ENCODE peak calls at places on chromosomes 1 and 21, in eight cellular contexts. One of them, this sample, is unnamed.

GRCh38 chr1:89995595-89996397 is 886 bp downstream of the ZNF326 start:
- DNase-seq in substantia nigra: no peak
- DNase-seq in activated CD8-positive, alpha-beta memory T cell treated with anti-CD3 and anti-CD28 coated beads, Interleukin-2, amount 50 U/mL, for 48 hours: no peak
- DNase-seq in NCI-H82: peak; percentile 88
- DNase-seq in NCI-H1930: no peak
- DNase-seq in NCI-H510A treated with DMSO at 0.1 percent for 48 hours: peak; percentile 88
- DNase-seq in stimulated activated CD4-positive, alpha-beta T cell treated with anti-CD3 and anti-CD28 coated beads, Interleukin-12 subunit alpha, Interleukin-12 subunit beta, amount 100 ng/mL, for 48 hours: no peak
- DNase-seq in left cardiac atrium: no peak
- DNase-seq in this sample: no peak

GRCh38 chr1:219174672-219175564 is 1.2 kb downstream of the LYPLAL1 start:
- DNase-seq in activated CD8-positive, alpha-beta memory T cell treated with anti-CD3 and anti-CD28 coated beads, Interleukin-2, amount 50 U/mL, for 48 hours: peak; percentile 51
- DNase-seq in NCI-H510A treated with DMSO at 0.1 percent for 48 hours: peak; percentile 6
- DNase-seq in NCI-H82: peak; percentile 92
- DNase-seq in NCI-H1930: no peak
- DNase-seq in stimulated activated CD4-positive, alpha-beta T cell treated with anti-CD3 and anti-CD28 coated beads, Interleukin-12 subunit alpha, Interleukin-12 subunit beta, amount 100 ng/mL, for 48 hours: no peak
- DNase-seq in left cardiac atrium: no peak
- DNase-seq in substantia nigra: no peak
- DNase-seq in this sample: no peak

GRCh38 chr1:53140451-53140850 is 2.0 kb downstream of the SLC1A7 start:
- DNase-seq in NCI-H82: peak; percentile 60
- DNase-seq in substantia nigra: no peak
- DNase-seq in NCI-H510A treated with DMSO at 0.1 percent for 48 hours: no peak
- DNase-seq in NCI-H1930: no peak
- DNase-seq in activated CD8-positive, alpha-beta memory T cell treated with anti-CD3 and anti-CD28 coated beads, Interleukin-2, amount 50 U/mL, for 48 hours: no peak
- DNase-seq in stimulated activated CD4-positive, alpha-beta T cell treated with anti-CD3 and anti-CD28 coated beads, Interleukin-12 subunit alpha, Interleukin-12 subunit beta, amount 100 ng/mL, for 48 hours: no peak
- DNase-seq in left cardiac atrium: no peak
- DNase-seq in this sample: no peak

GRCh38 chr1:66291047-66291864 is 242.7 kb upstream of the SGIP1 start:
- DNase-seq in activated CD8-positive, alpha-beta memory T cell treated with anti-CD3 and anti-CD28 coated beads, Interleukin-2, amount 50 U/mL, for 48 hours: no peak
- DNase-seq in left cardiac atrium: no peak
- DNase-seq in NCI-H82: no peak
- DNase-seq in substantia nigra: no peak
- DNase-seq in NCI-H1930: no peak
- DNase-seq in stimulated activated CD4-positive, alpha-beta T cell treated with anti-CD3 and anti-CD28 coated beads, Interleukin-12 subunit alpha, Interleukin-12 subunit beta, amount 100 ng/mL, for 48 hours: no peak
- DNase-seq in NCI-H510A treated with DMSO at 0.1 percent for 48 hours: no peak
- DNase-seq in this sample: no peak

GRCh38 chr1:183989078-183989577 is 48.4 kb downstream of the COLGALT2 start:
- DNase-seq in substantia nigra: no peak
- DNase-seq in NCI-H82: no peak
- DNase-seq in left cardiac atrium: peak; percentile 64
- DNase-seq in NCI-H1930: no peak
- DNase-seq in stimulated activated CD4-positive, alpha-beta T cell treated with anti-CD3 and anti-CD28 coated beads, Interleukin-12 subunit alpha, Interleukin-12 subunit beta, amount 100 ng/mL, for 48 hours: peak; percentile 36
- DNase-seq in NCI-H510A treated with DMSO at 0.1 percent for 48 hours: no peak
- DNase-seq in activated CD8-positive, alpha-beta memory T cell treated with anti-CD3 and anti-CD28 coated beads, Interleukin-2, amount 50 U/mL, for 48 hours: peak; percentile 52
- DNase-seq in this sample: no peak

GRCh38 chr1:211420389-211420788 is 71.6 kb downstream of the RD3 start:
- DNase-seq in NCI-H82: no peak
- DNase-seq in NCI-H510A treated with DMSO at 0.1 percent for 48 hours: no peak
- DNase-seq in stimulated activated CD4-positive, alpha-beta T cell treated with anti-CD3 and anti-CD28 coated beads, Interleukin-12 subunit alpha, Interleukin-12 subunit beta, amount 100 ng/mL, for 48 hours: no peak
- DNase-seq in NCI-H1930: no peak
- DNase-seq in substantia nigra: no peak
- DNase-seq in activated CD8-positive, alpha-beta memory T cell treated with anti-CD3 and anti-CD28 coated beads, Interleukin-2, amount 50 U/mL, for 48 hours: no peak
- DNase-seq in left cardiac atrium: no peak
- DNase-seq in this sample: no peak

GRCh38 chr1:191993549-191993948 is 164.7 kb upstream of the RGS18 start:
- DNase-seq in substantia nigra: no peak
- DNase-seq in activated CD8-positive, alpha-beta memory T cell treated with anti-CD3 and anti-CD28 coated beads, Interleukin-2, amount 50 U/mL, for 48 hours: no peak
- DNase-seq in left cardiac atrium: no peak
- DNase-seq in NCI-H82: peak; percentile 50
- DNase-seq in NCI-H510A treated with DMSO at 0.1 percent for 48 hours: no peak
- DNase-seq in NCI-H1930: no peak
- DNase-seq in stimulated activated CD4-positive, alpha-beta T cell treated with anti-CD3 and anti-CD28 coated beads, Interleukin-12 subunit alpha, Interleukin-12 subunit beta, amount 100 ng/mL, for 48 hours: no peak
- DNase-seq in this sample: no peak

GRCh38 chr1:172547071-172547470 is 14.1 kb downstream of the SUCO start:
- DNase-seq in left cardiac atrium: no peak
- DNase-seq in substantia nigra: no peak
- DNase-seq in activated CD8-positive, alpha-beta memory T cell treated with anti-CD3 and anti-CD28 coated beads, Interleukin-2, amount 50 U/mL, for 48 hours: no peak
- DNase-seq in NCI-H82: no peak
- DNase-seq in NCI-H510A treated with DMSO at 0.1 percent for 48 hours: no peak
- DNase-seq in NCI-H1930: no peak
- DNase-seq in stimulated activated CD4-positive, alpha-beta T cell treated with anti-CD3 and anti-CD28 coated beads, Interleukin-12 subunit alpha, Interleukin-12 subunit beta, amount 100 ng/mL, for 48 hours: no peak
- DNase-seq in this sample: no peak

GRCh38 chr1:58812926-58813325 is 29.1 kb upstream of the JUN start:
- DNase-seq in substantia nigra: no peak
- DNase-seq in left cardiac atrium: no peak
- DNase-seq in stimulated activated CD4-positive, alpha-beta T cell treated with anti-CD3 and anti-CD28 coated beads, Interleukin-12 subunit alpha, Interleukin-12 subunit beta, amount 100 ng/mL, for 48 hours: no peak
- DNase-seq in NCI-H82: no peak
- DNase-seq in NCI-H510A treated with DMSO at 0.1 percent for 48 hours: no peak
- DNase-seq in activated CD8-positive, alpha-beta memory T cell treated with anti-CD3 and anti-CD28 coated beads, Interleukin-2, amount 50 U/mL, for 48 hours: no peak
- DNase-seq in NCI-H1930: no peak
- DNase-seq in this sample: no peak

GRCh38 chr1:222734740-222735139 is 2.3 kb upstream of the FAM177B start:
- DNase-seq in left cardiac atrium: no peak
- DNase-seq in substantia nigra: no peak
- DNase-seq in NCI-H82: no peak
- DNase-seq in NCI-H1930: no peak
- DNase-seq in activated CD8-positive, alpha-beta memory T cell treated with anti-CD3 and anti-CD28 coated beads, Interleukin-2, amount 50 U/mL, for 48 hours: no peak
- DNase-seq in stimulated activated CD4-positive, alpha-beta T cell treated with anti-CD3 and anti-CD28 coated beads, Interleukin-12 subunit alpha, Interleukin-12 subunit beta, amount 100 ng/mL, for 48 hours: no peak
- DNase-seq in NCI-H510A treated with DMSO at 0.1 percent for 48 hours: no peak
- DNase-seq in this sample: no peak

GRCh38 chr21:32524010-32524719 is 61.2 kb downstream of the TCP10L start:
- DNase-seq in stimulated activated CD4-positive, alpha-beta T cell treated with anti-CD3 and anti-CD28 coated beads, Interleukin-12 subunit alpha, Interleukin-12 subunit beta, amount 100 ng/mL, for 48 hours: no peak
- DNase-seq in NCI-H510A treated with DMSO at 0.1 percent for 48 hours: no peak
- DNase-seq in NCI-H1930: no peak
- DNase-seq in substantia nigra: no peak
- DNase-seq in NCI-H82: no peak
- DNase-seq in activated CD8-positive, alpha-beta memory T cell treated with anti-CD3 and anti-CD28 coated beads, Interleukin-2, amount 50 U/mL, for 48 hours: no peak
- DNase-seq in left cardiac atrium: peak; percentile 76
- DNase-seq in this sample: no peak

GRCh38 chr1:16445052-16445451 is 4.5 kb downstream of the NECAP2 start:
- DNase-seq in NCI-H82: no peak
- DNase-seq in stimulated activated CD4-positive, alpha-beta T cell treated with anti-CD3 and anti-CD28 coated beads, Interleukin-12 subunit alpha, Interleukin-12 subunit beta, amount 100 ng/mL, for 48 hours: no peak
- DNase-seq in activated CD8-positive, alpha-beta memory T cell treated with anti-CD3 and anti-CD28 coated beads, Interleukin-2, amount 50 U/mL, for 48 hours: no peak
- DNase-seq in NCI-H1930: no peak
- DNase-seq in left cardiac atrium: no peak
- DNase-seq in substantia nigra: no peak
- DNase-seq in NCI-H510A treated with DMSO at 0.1 percent for 48 hours: no peak
- DNase-seq in this sample: no peak

GRCh38 chr1:103275725-103276124 is 167.4 kb upstream of the COL11A1 start:
- DNase-seq in NCI-H1930: no peak
- DNase-seq in NCI-H82: no peak
- DNase-seq in activated CD8-positive, alpha-beta memory T cell treated with anti-CD3 and anti-CD28 coated beads, Interleukin-2, amount 50 U/mL, for 48 hours: no peak
- DNase-seq in left cardiac atrium: no peak
- DNase-seq in NCI-H510A treated with DMSO at 0.1 percent for 48 hours: no peak
- DNase-seq in stimulated activated CD4-positive, alpha-beta T cell treated with anti-CD3 and anti-CD28 coated beads, Interleukin-12 subunit alpha, Interleukin-12 subunit beta, amount 100 ng/mL, for 48 hours: no peak
- DNase-seq in substantia nigra: no peak
- DNase-seq in this sample: no peak

GRCh38 chr1:226664413-226665101 is 74.5 kb downstream of the ITPKB start:
- DNase-seq in left cardiac atrium: peak; percentile 75
- DNase-seq in substantia nigra: no peak
- DNase-seq in NCI-H82: no peak
- DNase-seq in stimulated activated CD4-positive, alpha-beta T cell treated with anti-CD3 and anti-CD28 coated beads, Interleukin-12 subunit alpha, Interleukin-12 subunit beta, amount 100 ng/mL, for 48 hours: no peak
- DNase-seq in activated CD8-positive, alpha-beta memory T cell treated with anti-CD3 and anti-CD28 coated beads, Interleukin-2, amount 50 U/mL, for 48 hours: no peak
- DNase-seq in NCI-H510A treated with DMSO at 0.1 percent for 48 hours: no peak
- DNase-seq in NCI-H1930: no peak
- DNase-seq in this sample: no peak

GRCh38 chr1:182671779-182672486 is 12.5 kb downstream of the RGS8 start:
- DNase-seq in NCI-H1930: no peak
- DNase-seq in NCI-H510A treated with DMSO at 0.1 percent for 48 hours: peak; percentile 79
- DNase-seq in stimulated activated CD4-positive, alpha-beta T cell treated with anti-CD3 and anti-CD28 coated beads, Interleukin-12 subunit alpha, Interleukin-12 subunit beta, amount 100 ng/mL, for 48 hours: no peak
- DNase-seq in activated CD8-positive, alpha-beta memory T cell treated with anti-CD3 and anti-CD28 coated beads, Interleukin-2, amount 50 U/mL, for 48 hours: no peak
- DNase-seq in substantia nigra: no peak
- DNase-seq in left cardiac atrium: no peak
- DNase-seq in NCI-H82: peak; percentile 85
- DNase-seq in this sample: no peak

GRCh38 chr1:54742262-54742661 is 22.1 kb downstream of the PARS2 start:
- DNase-seq in stimulated activated CD4-positive, alpha-beta T cell treated with anti-CD3 and anti-CD28 coated beads, Interleukin-12 subunit alpha, Interleukin-12 subunit beta, amount 100 ng/mL, for 48 hours: no peak
- DNase-seq in substantia nigra: no peak
- DNase-seq in NCI-H1930: no peak
- DNase-seq in NCI-H82: no peak
- DNase-seq in NCI-H510A treated with DMSO at 0.1 percent for 48 hours: no peak
- DNase-seq in left cardiac atrium: no peak
- DNase-seq in activated CD8-positive, alpha-beta memory T cell treated with anti-CD3 and anti-CD28 coated beads, Interleukin-2, amount 50 U/mL, for 48 hours: no peak
- DNase-seq in this sample: no peak

GRCh38 chr1:29649375-29650040 is 413.2 kb downstream of the PTPRU start:
- DNase-seq in substantia nigra: no peak
- DNase-seq in NCI-H1930: no peak
- DNase-seq in NCI-H510A treated with DMSO at 0.1 percent for 48 hours: no peak
- DNase-seq in left cardiac atrium: no peak
- DNase-seq in NCI-H82: no peak
- DNase-seq in stimulated activated CD4-positive, alpha-beta T cell treated with anti-CD3 and anti-CD28 coated beads, Interleukin-12 subunit alpha, Interleukin-12 subunit beta, amount 100 ng/mL, for 48 hours: no peak
- DNase-seq in activated CD8-positive, alpha-beta memory T cell treated with anti-CD3 and anti-CD28 coated beads, Interleukin-2, amount 50 U/mL, for 48 hours: peak; percentile 35
- DNase-seq in this sample: no peak

GRCh38 chr21:36572091-36572490 is 92.2 kb upstream of the CLDN14 start:
- DNase-seq in left cardiac atrium: no peak
- DNase-seq in stimulated activated CD4-positive, alpha-beta T cell treated with anti-CD3 and anti-CD28 coated beads, Interleukin-12 subunit alpha, Interleukin-12 subunit beta, amount 100 ng/mL, for 48 hours: no peak
- DNase-seq in substantia nigra: no peak
- DNase-seq in activated CD8-positive, alpha-beta memory T cell treated with anti-CD3 and anti-CD28 coated beads, Interleukin-2, amount 50 U/mL, for 48 hours: no peak
- DNase-seq in NCI-H510A treated with DMSO at 0.1 percent for 48 hours: no peak
- DNase-seq in NCI-H82: no peak
- DNase-seq in NCI-H1930: no peak
- DNase-seq in this sample: no peak

GRCh38 chr1:52588535-52588934 is 13.6 kb upstream of the GPX7 start:
- DNase-seq in stimulated activated CD4-positive, alpha-beta T cell treated with anti-CD3 and anti-CD28 coated beads, Interleukin-12 subunit alpha, Interleukin-12 subunit beta, amount 100 ng/mL, for 48 hours: no peak
- DNase-seq in activated CD8-positive, alpha-beta memory T cell treated with anti-CD3 and anti-CD28 coated beads, Interleukin-2, amount 50 U/mL, for 48 hours: no peak
- DNase-seq in NCI-H82: no peak
- DNase-seq in left cardiac atrium: no peak
- DNase-seq in substantia nigra: no peak
- DNase-seq in NCI-H1930: no peak
- DNase-seq in NCI-H510A treated with DMSO at 0.1 percent for 48 hours: no peak
- DNase-seq in this sample: no peak

GRCh38 chr1:91916811-91917460 is 31.0 kb upstream of the TGFBR3 start:
- DNase-seq in left cardiac atrium: no peak
- DNase-seq in substantia nigra: no peak
- DNase-seq in NCI-H510A treated with DMSO at 0.1 percent for 48 hours: no peak
- DNase-seq in stimulated activated CD4-positive, alpha-beta T cell treated with anti-CD3 and anti-CD28 coated beads, Interleukin-12 subunit alpha, Interleukin-12 subunit beta, amount 100 ng/mL, for 48 hours: no peak
- DNase-seq in activated CD8-positive, alpha-beta memory T cell treated with anti-CD3 and anti-CD28 coated beads, Interleukin-2, amount 50 U/mL, for 48 hours: peak; percentile 10
- DNase-seq in NCI-H1930: no peak
- DNase-seq in NCI-H82: no peak
- DNase-seq in this sample: no peak

GRCh38 chr1:234975122-234975940 is 153.3 kb downstream of the TOMM20 start:
- DNase-seq in NCI-H1930: peak; percentile 80
- DNase-seq in NCI-H510A treated with DMSO at 0.1 percent for 48 hours: peak; percentile 99
- DNase-seq in left cardiac atrium: no peak
- DNase-seq in activated CD8-positive, alpha-beta memory T cell treated with anti-CD3 and anti-CD28 coated beads, Interleukin-2, amount 50 U/mL, for 48 hours: peak; percentile 25
- DNase-seq in stimulated activated CD4-positive, alpha-beta T cell treated with anti-CD3 and anti-CD28 coated beads, Interleukin-12 subunit alpha, Interleukin-12 subunit beta, amount 100 ng/mL, for 48 hours: no peak
- DNase-seq in substantia nigra: no peak
- DNase-seq in NCI-H82: no peak
- DNase-seq in this sample: no peak

GRCh38 chr1:111032295-111032897 is 68.7 kb upstream of the LRIF1 start:
- DNase-seq in NCI-H82: peak; percentile 73
- DNase-seq in NCI-H510A treated with DMSO at 0.1 percent for 48 hours: peak; percentile 64
- DNase-seq in activated CD8-positive, alpha-beta memory T cell treated with anti-CD3 and anti-CD28 coated beads, Interleukin-2, amount 50 U/mL, for 48 hours: no peak
- DNase-seq in stimulated activated CD4-positive, alpha-beta T cell treated with anti-CD3 and anti-CD28 coated beads, Interleukin-12 subunit alpha, Interleukin-12 subunit beta, amount 100 ng/mL, for 48 hours: no peak
- DNase-seq in substantia nigra: no peak
- DNase-seq in NCI-H1930: peak; percentile 15
- DNase-seq in left cardiac atrium: no peak
- DNase-seq in this sample: no peak

GRCh38 chr1:109947582-109948284 is 36.8 kb upstream of the AHCYL1 start:
- DNase-seq in stimulated activated CD4-positive, alpha-beta T cell treated with anti-CD3 and anti-CD28 coated beads, Interleukin-12 subunit alpha, Interleukin-12 subunit beta, amount 100 ng/mL, for 48 hours: no peak
- DNase-seq in substantia nigra: no peak
- DNase-seq in NCI-H1930: no peak
- DNase-seq in NCI-H82: no peak
- DNase-seq in activated CD8-positive, alpha-beta memory T cell treated with anti-CD3 and anti-CD28 coated beads, Interleukin-2, amount 50 U/mL, for 48 hours: no peak
- DNase-seq in left cardiac atrium: no peak
- DNase-seq in NCI-H510A treated with DMSO at 0.1 percent for 48 hours: no peak
- DNase-seq in this sample: no peak

GRCh38 chr1:116825735-116826438 is 71.7 kb downstream of the CD2 start:
- DNase-seq in NCI-H510A treated with DMSO at 0.1 percent for 48 hours: peak; percentile 23
- DNase-seq in NCI-H82: peak; percentile 88
- DNase-seq in left cardiac atrium: no peak
- DNase-seq in NCI-H1930: no peak
- DNase-seq in activated CD8-positive, alpha-beta memory T cell treated with anti-CD3 and anti-CD28 coated beads, Interleukin-2, amount 50 U/mL, for 48 hours: no peak
- DNase-seq in stimulated activated CD4-positive, alpha-beta T cell treated with anti-CD3 and anti-CD28 coated beads, Interleukin-12 subunit alpha, Interleukin-12 subunit beta, amount 100 ng/mL, for 48 hours: no peak
- DNase-seq in substantia nigra: no peak
- DNase-seq in this sample: no peak

GRCh38 chr1:54582566-54583306 is 34.7 kb downstream of the ACOT11 start:
- DNase-seq in left cardiac atrium: no peak
- DNase-seq in stimulated activated CD4-positive, alpha-beta T cell treated with anti-CD3 and anti-CD28 coated beads, Interleukin-12 subunit alpha, Interleukin-12 subunit beta, amount 100 ng/mL, for 48 hours: no peak
- DNase-seq in substantia nigra: no peak
- DNase-seq in NCI-H510A treated with DMSO at 0.1 percent for 48 hours: peak; percentile 16
- DNase-seq in activated CD8-positive, alpha-beta memory T cell treated with anti-CD3 and anti-CD28 coated beads, Interleukin-2, amount 50 U/mL, for 48 hours: no peak
- DNase-seq in NCI-H1930: no peak
- DNase-seq in NCI-H82: peak; percentile 72
- DNase-seq in this sample: no peak

GRCh38 chr1:244199883-244200282 is 148.8 kb downstream of the ZBTB18 start:
- DNase-seq in stimulated activated CD4-positive, alpha-beta T cell treated with anti-CD3 and anti-CD28 coated beads, Interleukin-12 subunit alpha, Interleukin-12 subunit beta, amount 100 ng/mL, for 48 hours: no peak
- DNase-seq in substantia nigra: no peak
- DNase-seq in NCI-H1930: no peak
- DNase-seq in NCI-H510A treated with DMSO at 0.1 percent for 48 hours: no peak
- DNase-seq in activated CD8-positive, alpha-beta memory T cell treated with anti-CD3 and anti-CD28 coated beads, Interleukin-2, amount 50 U/mL, for 48 hours: no peak
- DNase-seq in left cardiac atrium: no peak
- DNase-seq in NCI-H82: no peak
- DNase-seq in this sample: no peak

GRCh38 chr1:248850536-248851251 is 8.2 kb downstream of the ZNF692 start:
- DNase-seq in NCI-H1930: no peak
- DNase-seq in left cardiac atrium: no peak
- DNase-seq in NCI-H510A treated with DMSO at 0.1 percent for 48 hours: no peak
- DNase-seq in activated CD8-positive, alpha-beta memory T cell treated with anti-CD3 and anti-CD28 coated beads, Interleukin-2, amount 50 U/mL, for 48 hours: peak; percentile 46
- DNase-seq in substantia nigra: no peak
- DNase-seq in NCI-H82: no peak
- DNase-seq in stimulated activated CD4-positive, alpha-beta T cell treated with anti-CD3 and anti-CD28 coated beads, Interleukin-12 subunit alpha, Interleukin-12 subunit beta, amount 100 ng/mL, for 48 hours: no peak
- DNase-seq in this sample: peak; percentile 45

GRCh38 chr1:195740862-195741261 is 867.4 kb downstream of the KCNT2 start:
- DNase-seq in NCI-H1930: no peak
- DNase-seq in activated CD8-positive, alpha-beta memory T cell treated with anti-CD3 and anti-CD28 coated beads, Interleukin-2, amount 50 U/mL, for 48 hours: no peak
- DNase-seq in NCI-H82: no peak
- DNase-seq in left cardiac atrium: no peak
- DNase-seq in stimulated activated CD4-positive, alpha-beta T cell treated with anti-CD3 and anti-CD28 coated beads, Interleukin-12 subunit alpha, Interleukin-12 subunit beta, amount 100 ng/mL, for 48 hours: no peak
- DNase-seq in NCI-H510A treated with DMSO at 0.1 percent for 48 hours: no peak
- DNase-seq in substantia nigra: no peak
- DNase-seq in this sample: no peak

GRCh38 chr1:108896160-108897150 is 19.7 kb downstream of the GPSM2 start:
- DNase-seq in NCI-H1930: no peak
- DNase-seq in left cardiac atrium: no peak
- DNase-seq in activated CD8-positive, alpha-beta memory T cell treated with anti-CD3 and anti-CD28 coated beads, Interleukin-2, amount 50 U/mL, for 48 hours: no peak
- DNase-seq in stimulated activated CD4-positive, alpha-beta T cell treated with anti-CD3 and anti-CD28 coated beads, Interleukin-12 subunit alpha, Interleukin-12 subunit beta, amount 100 ng/mL, for 48 hours: no peak
- DNase-seq in substantia nigra: no peak
- DNase-seq in NCI-H82: no peak
- DNase-seq in NCI-H510A treated with DMSO at 0.1 percent for 48 hours: no peak
- DNase-seq in this sample: no peak

GRCh38 chr1:199403421-199404116 is 623.9 kb upstream of the NR5A2 start:
- DNase-seq in NCI-H510A treated with DMSO at 0.1 percent for 48 hours: no peak
- DNase-seq in activated CD8-positive, alpha-beta memory T cell treated with anti-CD3 and anti-CD28 coated beads, Interleukin-2, amount 50 U/mL, for 48 hours: no peak
- DNase-seq in NCI-H82: no peak
- DNase-seq in stimulated activated CD4-positive, alpha-beta T cell treated with anti-CD3 and anti-CD28 coated beads, Interleukin-12 subunit alpha, Interleukin-12 subunit beta, amount 100 ng/mL, for 48 hours: no peak
- DNase-seq in NCI-H1930: no peak
- DNase-seq in left cardiac atrium: no peak
- DNase-seq in substantia nigra: no peak
- DNase-seq in this sample: no peak

GRCh38 chr1:156503672-156504055 is 3.1 kb upstream of the MEF2D start:
- DNase-seq in NCI-H1930: no peak
- DNase-seq in substantia nigra: no peak
- DNase-seq in stimulated activated CD4-positive, alpha-beta T cell treated with anti-CD3 and anti-CD28 coated beads, Interleukin-12 subunit alpha, Interleukin-12 subunit beta, amount 100 ng/mL, for 48 hours: no peak
- DNase-seq in left cardiac atrium: no peak
- DNase-seq in activated CD8-positive, alpha-beta memory T cell treated with anti-CD3 and anti-CD28 coated beads, Interleukin-2, amount 50 U/mL, for 48 hours: no peak
- DNase-seq in NCI-H510A treated with DMSO at 0.1 percent for 48 hours: no peak
- DNase-seq in NCI-H82: no peak
- DNase-seq in this sample: no peak

GRCh38 chr1:7470904-7471638 is 300.0 kb upstream of the VAMP3 start:
- DNase-seq in stimulated activated CD4-positive, alpha-beta T cell treated with anti-CD3 and anti-CD28 coated beads, Interleukin-12 subunit alpha, Interleukin-12 subunit beta, amount 100 ng/mL, for 48 hours: no peak
- DNase-seq in NCI-H1930: no peak
- DNase-seq in NCI-H510A treated with DMSO at 0.1 percent for 48 hours: no peak
- DNase-seq in activated CD8-positive, alpha-beta memory T cell treated with anti-CD3 and anti-CD28 coated beads, Interleukin-2, amount 50 U/mL, for 48 hours: no peak
- DNase-seq in substantia nigra: no peak
- DNase-seq in NCI-H82: no peak
- DNase-seq in left cardiac atrium: peak; percentile 87
- DNase-seq in this sample: no peak

GRCh38 chr1:79845951-79846350 is 839.4 kb upstream of the ADGRL4 start:
- DNase-seq in NCI-H510A treated with DMSO at 0.1 percent for 48 hours: no peak
- DNase-seq in NCI-H82: no peak
- DNase-seq in NCI-H1930: no peak
- DNase-seq in activated CD8-positive, alpha-beta memory T cell treated with anti-CD3 and anti-CD28 coated beads, Interleukin-2, amount 50 U/mL, for 48 hours: no peak
- DNase-seq in left cardiac atrium: no peak
- DNase-seq in substantia nigra: no peak
- DNase-seq in stimulated activated CD4-positive, alpha-beta T cell treated with anti-CD3 and anti-CD28 coated beads, Interleukin-12 subunit alpha, Interleukin-12 subunit beta, amount 100 ng/mL, for 48 hours: no peak
- DNase-seq in this sample: no peak

GRCh38 chr1:187313115-187313514 is 484.4 kb downstream of the PLA2G4A start:
- DNase-seq in stimulated activated CD4-positive, alpha-beta T cell treated with anti-CD3 and anti-CD28 coated beads, Interleukin-12 subunit alpha, Interleukin-12 subunit beta, amount 100 ng/mL, for 48 hours: no peak
- DNase-seq in activated CD8-positive, alpha-beta memory T cell treated with anti-CD3 and anti-CD28 coated beads, Interleukin-2, amount 50 U/mL, for 48 hours: no peak
- DNase-seq in left cardiac atrium: no peak
- DNase-seq in NCI-H1930: no peak
- DNase-seq in substantia nigra: no peak
- DNase-seq in NCI-H510A treated with DMSO at 0.1 percent for 48 hours: no peak
- DNase-seq in NCI-H82: no peak
- DNase-seq in this sample: no peak

This sample was measured in type B pancreatic cell.